ENCODE peak calls at places on chromosomes 3 and 15, in five cellular contexts. T is trophoblast cell, A is H1, B is mesenchymal stem cell, E is neuronal stem cell. M is an unnamed sample.

GRCh38 chr15:59222106-59222505 is 15.5 kb downstream of the LDHAL6B start:
- DNase-seq in E (no peak), A (no peak), T (peak; percentile 13), B (peak; percentile 77), M (no peak)

GRCh38 chr15:94000603-94001002 is 230.8 kb upstream of the MCTP2 start:
- DNase-seq in A (no peak), B (no peak), E (no peak), T (no peak), M (peak; percentile 41)

GRCh38 chr3:139460529-139460928 is 15.8 kb downstream of the RBP2 start:
- DNase-seq in B (no peak), E (no peak), A (no peak), T (no peak), M (no peak)

GRCh38 chr3:139303216-139303615 is 40.6 kb upstream of the MRPS22 start:
- DNase-seq in A (no peak), B (no peak), T (peak; percentile 99), E (no peak), M (no peak)

GRCh38 chr15:73334086-73334485 is 34.7 kb downstream of the HCN4 start:
- DNase-seq in T (no peak), A (no peak), E (no peak), B (no peak), M (no peak)

GRCh38 chr3:22979581-22979980 is 223.5 kb upstream of the UBE2E2 start:
- DNase-seq in B (no peak), A (no peak), E (no peak), T (peak; percentile 39), M (no peak)

GRCh38 chr15:51401872-51402517 is 60.5 kb downstream of the GLDN start:
- DNase-seq in A (no peak), T (peak; percentile 64), E (peak; percentile 39), B (peak; percentile 58), M (peak; percentile 74)

GRCh38 chr3:50405249-50405648 is 45.9 kb upstream of the TMEM115 start:
- DNase-seq in A (peak; percentile 15), B (peak; percentile 11), E (peak; percentile 76), T (peak; percentile 38), M (peak; percentile 64)

GRCh38 chr15:39868396-39868795 is 51.7 kb downstream of the GPR176 start:
- DNase-seq in B (no peak), T (no peak), E (no peak), A (no peak), M (no peak)

GRCh38 chr3:8629151-8630021 is 15.2 kb downstream of the SSUH2 start:
- DNase-seq in B (peak; percentile 91), T (peak; percentile 98), E (no peak), A (no peak), M (no peak)

GRCh38 chr15:33963831-33964664 is 4.2 kb upstream of the CHRM5 start:
- DNase-seq in A (no peak), T (peak; percentile 68), E (peak; percentile 11), B (peak; percentile 54), M (no peak)

GRCh38 chr3:171876651-171877272 is 33.6 kb downstream of the TMEM212 start:
- DNase-seq in A (no peak), T (peak; percentile 82), E (no peak), B (peak; percentile 92), M (no peak)

GRCh38 chr3:53131136-53131495 is 881 bp upstream of the RFT1 start:
- DNase-seq in A (no peak), E (no peak), B (no peak), T (no peak), M (no peak)

GRCh38 chr3:58588030-58588614 is 10.9 kb upstream of the FAM107A start:
- DNase-seq in B (peak; percentile 51), A (no peak), E (peak; percentile 71), T (no peak), M (peak; percentile 64)

GRCh38 chr3:168088106-168088722 is 7.5 kb downstream of the GOLIM4 start:
- DNase-seq in T (peak; percentile 49), A (no peak), E (no peak), B (no peak), M (peak; percentile 56)

GRCh38 chr3:109926376-109926775 is 589.0 kb upstream of the DPPA4 start:
- DNase-seq in A (no peak), B (no peak), T (peak; percentile 93), E (no peak), M (no peak)

GRCh38 chr3:31371464-31371863 is 161.3 kb upstream of the STT3B start:
- DNase-seq in E (no peak), A (no peak), B (no peak), T (no peak), M (no peak)

GRCh38 chr3:119662604-119663377 is 2.4 kb upstream of the POPDC2 start:
- DNase-seq in A (no peak), B (no peak), E (no peak), T (no peak), M (no peak)

GRCh38 chr3:119657887-119658702 is 2.3 kb downstream of the POPDC2 start:
- DNase-seq in B (no peak), A (no peak), E (no peak), T (no peak), M (no peak)

GRCh38 chr3:119659584-119660291 is 651 bp downstream of the POPDC2 start:
- DNase-seq in A (no peak), T (no peak), B (no peak), E (no peak), M (no peak)

GRCh38 chr3:119660474-119661150 is at the start of gene POPDC2:
- DNase-seq in B (peak; percentile 6), E (no peak), T (no peak), A (no peak), M (no peak)

DNA sequence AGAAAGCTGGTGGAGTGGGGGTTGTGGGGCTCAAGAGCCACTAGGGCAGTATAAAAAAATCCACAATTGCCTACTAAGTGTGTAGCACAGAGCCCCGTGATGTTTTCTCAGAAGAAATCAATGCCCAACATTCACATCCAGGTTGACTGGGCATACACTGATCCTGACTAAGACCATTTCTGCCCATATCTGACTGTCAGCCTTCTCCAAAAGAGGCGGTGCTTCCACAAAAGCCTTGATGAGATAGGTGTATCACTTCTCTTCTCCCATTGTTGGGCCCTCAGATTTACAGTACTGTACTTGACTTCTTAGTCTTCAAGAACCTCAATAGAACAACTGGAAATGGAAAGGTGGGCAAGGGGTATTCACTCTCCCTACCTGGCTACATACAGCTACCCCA is 1.4 kb downstream of the POPDC2 start:
- DNase-seq in T (no peak), E (no peak), A (no peak), B (no peak), M (no peak)
- H2BK12ac ChIP-seq in T (peak overlapping the region; percentile 87), E (no peak overlapping the region), A (no peak overlapping the region), B (no peak overlapping the region), M (no peak overlapping the region)

GRCh38 chr3:124518350-124518749 is 211.9 kb upstream of the UMPS start:
- DNase-seq in E (no peak), T (no peak), A (no peak), B (no peak), M (no peak)
- H2BK12ac ChIP-seq in E (no peak overlapping the region), T (no peak overlapping the region), A (no peak overlapping the region), B (no peak overlapping the region), M (no peak overlapping the region)

GRCh38 chr15:63145426-63145825 is 11.9 kb downstream of the RPS27L start:
- DNase-seq in E (no peak), T (no peak), B (no peak), A (no peak), M (no peak)
- H2BK12ac ChIP-seq in E (no peak overlapping the region), T (no peak overlapping the region), B (no peak overlapping the region), A (no peak overlapping the region), M (no peak overlapping the region)

GRCh38 chr3:125119752-125120369 is 64.1 kb upstream of the HEG1 start:
- DNase-seq in B (no peak), E (no peak), A (no peak), T (peak; percentile 1), M (no peak)
- H2BK12ac ChIP-seq in B (peak overlapping the region; percentile 87), E (no peak overlapping the region), A (peak overlapping the region; percentile 75), T (peak overlapping the region; percentile 83), M (no peak overlapping the region)

DNA sequence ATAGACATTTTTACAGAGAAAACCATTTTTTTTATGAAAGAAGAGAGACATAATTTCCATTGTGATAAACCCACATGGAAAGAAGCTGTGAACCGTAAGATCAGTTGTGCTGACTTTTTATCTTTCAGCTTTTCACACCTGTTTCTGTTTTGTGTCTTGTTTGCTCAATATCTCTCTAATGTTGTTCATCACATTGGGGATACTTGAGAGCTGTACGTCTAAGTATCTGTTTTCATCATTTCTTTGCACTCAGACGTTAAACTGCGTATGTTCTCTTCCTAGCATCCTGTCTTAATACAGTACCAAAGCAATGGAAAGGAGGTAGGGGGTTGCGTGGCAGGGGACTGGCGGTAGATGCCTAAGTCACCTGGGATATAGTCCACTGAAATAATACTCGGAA is 449.0 kb downstream of the NAALADL2 start:
- DNase-seq in A (no peak), B (no peak), T (no peak), E (no peak), M (no peak)
- H2BK12ac ChIP-seq in A (no peak overlapping the region), B (no peak overlapping the region), T (no peak overlapping the region), E (no peak overlapping the region), M (no peak overlapping the region)

DNA sequence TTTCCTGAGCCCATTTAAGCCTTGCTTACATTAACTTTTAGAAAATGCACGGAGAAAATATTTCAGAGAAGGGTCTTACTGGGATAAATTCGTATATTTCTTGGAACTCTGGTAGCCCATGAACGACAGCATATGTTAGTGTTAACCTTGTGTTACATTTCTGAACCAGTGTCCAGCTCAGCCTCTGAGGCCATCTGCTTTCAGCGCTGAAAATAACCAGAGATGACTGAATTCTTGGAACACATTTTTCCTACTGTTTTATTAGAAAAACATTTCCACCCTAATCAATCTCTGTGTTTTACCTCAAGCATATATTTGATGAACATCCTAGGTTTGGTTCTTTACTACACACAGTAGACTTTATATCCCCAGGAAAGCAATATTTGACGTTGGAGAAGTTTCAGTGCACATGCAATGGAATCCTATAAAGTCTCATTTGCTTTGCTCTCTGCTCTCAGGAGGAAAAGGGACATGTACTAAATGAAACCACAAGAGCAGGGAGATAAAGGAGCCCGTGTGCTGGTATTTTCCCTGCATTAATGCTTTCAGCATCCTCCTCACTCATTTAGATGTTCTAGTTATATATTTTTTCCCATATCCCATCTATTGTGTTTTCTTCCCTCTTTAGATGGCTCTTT is 151.8 kb upstream of the KCNMB2 start:
- DNase-seq in A (no peak), T (no peak), B (peak; percentile 46), E (no peak), M (no peak)
- H2BK12ac ChIP-seq in A (no peak overlapping the region), T (no peak overlapping the region), B (no peak overlapping the region), E (no peak overlapping the region), M (no peak overlapping the region)

DNA sequence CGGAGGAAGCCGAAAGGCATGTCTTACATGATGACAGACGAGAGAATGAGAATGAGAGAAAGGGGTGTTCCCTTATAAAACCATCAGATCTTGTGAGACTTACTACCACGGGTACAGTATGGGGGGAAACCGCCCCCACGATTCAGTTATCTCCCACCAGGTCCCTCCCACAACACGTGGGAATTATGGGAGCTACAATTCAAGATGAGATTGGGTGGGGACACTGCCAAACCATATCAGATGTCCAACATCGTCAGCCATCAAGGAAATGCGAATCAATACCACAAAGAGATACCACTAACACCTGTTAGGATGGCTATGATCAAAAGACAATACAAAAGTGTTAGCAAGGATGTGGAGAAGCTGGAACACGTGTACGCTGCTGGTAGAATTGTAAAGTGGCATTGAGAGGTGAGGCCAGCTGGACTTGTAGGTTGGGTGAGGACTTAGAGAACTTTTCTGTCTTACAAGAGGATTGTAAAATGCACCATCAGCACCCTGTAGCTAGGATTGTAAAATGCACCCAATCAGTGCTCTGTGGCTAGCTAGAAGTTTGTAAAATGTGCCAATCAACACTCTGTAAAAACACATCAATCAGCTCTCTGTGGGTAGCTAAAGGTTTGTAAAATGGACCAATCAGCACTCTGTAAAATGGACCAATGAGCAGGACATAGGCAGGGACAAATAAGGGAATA is 37.5 kb downstream of the VGLL4 start:
- DNase-seq in E (no peak), A (no peak), B (no peak), T (no peak), M (no peak)
- H2BK12ac ChIP-seq in E (no peak overlapping the region), A (peak overlapping the region; percentile 50), B (peak overlapping the region; percentile 39), T (no peak overlapping the region), M (no peak overlapping the region)

GRCh38 chr3:45608885-45609284 is 14.3 kb downstream of the LIMD1 start:
- DNase-seq in B (peak; percentile 53), E (no peak), T (peak; percentile 23), A (no peak), M (no peak)
- H2BK12ac ChIP-seq in B (no peak overlapping the region), E (no peak overlapping the region), T (no peak overlapping the region), A (no peak overlapping the region), M (no peak overlapping the region)

M was measured in H9.